ENCODE peak calls at places on chromosomes 3 and 15, in seven cellular contexts. W, G, X, T, A, O and N are unnamed samples.

GRCh38 chr3:51434746-51435323 is 43.8 kb downstream of the RBM15B start:
- DNase-seq in W (peak), G (no peak), X (no peak), T (peak), A (peak), O (peak), N (peak)

GRCh38 chr3:11563749-11564148 is 80.0 kb downstream of the VGLL4 start:
- DNase-seq in W (no peak), G (peak), X (no peak), T (no peak), A (no peak), O (no peak), N (no peak)

GRCh38 chr15:69762373-69763148 is 309.9 kb downstream of the RPLP1 start:
- DNase-seq in W (no peak), G (no peak), X (no peak), T (no peak), A (no peak), O (no peak), N (no peak)

GRCh38 chr3:116770815-116771450 is 61.4 kb downstream of the TUSC7 start:
- DNase-seq in W (peak), G (peak), X (no peak), T (peak), A (peak), O (peak), N (peak)

GRCh38 chr15:73628976-73629854 is 4.0 kb downstream of the NPTN start:
- DNase-seq in W (peak), G (no peak), X (no peak), T (no peak), A (no peak), O (no peak), N (no peak)

GRCh38 chr15:87597346-87598052 is 659.0 kb downstream of the NTRK3 start:
- DNase-seq in W (no peak), G (no peak), X (no peak), T (peak), A (no peak), O (peak), N (no peak)

GRCh38 chr15:67783303-67783702 is 42.0 kb upstream of the SKOR1 start:
- DNase-seq in W (no peak), G (no peak), X (no peak), T (no peak), A (no peak), O (peak), N (peak)

GRCh38 chr15:40769310-40770146 is at the start of gene C15orf62:
- DNase-seq in W (peak), G (no peak), X (peak), T (no peak), A (no peak), O (peak), N (peak)

GRCh38 chr15:54707805-54708752 is 488.7 kb downstream of the RSL24D1 start:
- DNase-seq in W (no peak), G (no peak), X (no peak), T (no peak), A (no peak), O (no peak), N (no peak)

GRCh38 chr3:141050576-141050912 is 603 bp upstream of the SPSB4 start:
- DNase-seq in W (no peak), G (no peak), X (no peak), T (peak), A (no peak), O (no peak), N (no peak)

GRCh38 chr3:45607790-45608189 is 13.2 kb downstream of the LIMD1 start:
- DNase-seq in W (no peak), G (peak), X (no peak), T (peak), A (peak), O (no peak), N (no peak)

GRCh38 chr3:155086041-155086440 is 5.9 kb downstream of the MME start:
- DNase-seq in W (no peak), G (no peak), X (no peak), T (no peak), A (no peak), O (no peak), N (no peak)

GRCh38 chr3:149662240-149662887 is 4.5 kb upstream of the WWTR1 start:
- DNase-seq in W (no peak), G (no peak), X (no peak), T (no peak), A (no peak), O (no peak), N (no peak)

GRCh38 chr15:100020181-100020580 is 286.9 kb upstream of the LYSMD4 start:
- DNase-seq in W (no peak), G (no peak), X (no peak), T (peak), A (no peak), O (no peak), N (no peak)

GRCh38 chr3:129824926-129825541 is 68.5 kb downstream of the TMCC1 start:
- DNase-seq in W (no peak), G (no peak), X (peak), T (peak), A (peak), O (peak), N (peak)

GRCh38 chr3:113468536-113468935 is 27.2 kb upstream of the CFAP44 start:
- DNase-seq in W (no peak), G (no peak), X (no peak), T (no peak), A (no peak), O (no peak), N (no peak)

GRCh38 chr3:127056281-127056680 is 73.4 kb downstream of the PLXNA1 start:
- DNase-seq in W (no peak), G (peak), X (no peak), T (no peak), A (no peak), O (no peak), N (no peak)

GRCh38 chr3:171831936-171832335 is 11.2 kb upstream of the TMEM212 start:
- DNase-seq in W (no peak), G (no peak), X (no peak), T (peak), A (peak), O (no peak), N (no peak)

GRCh38 chr3:37129871-37130270 is 44.5 kb downstream of the LRRFIP2 start:
- DNase-seq in W (no peak), G (no peak), X (no peak), T (peak), A (no peak), O (no peak), N (no peak)

GRCh38 chr3:31268868-31269267 is 263.9 kb upstream of the STT3B start:
- DNase-seq in W (no peak), G (peak), X (no peak), T (no peak), A (no peak), O (peak), N (no peak)

GRCh38 chr15:43193710-43194109 is 8.5 kb downstream of the CCNDBP1 start:
- DNase-seq in W (no peak), G (no peak), X (no peak), T (no peak), A (no peak), O (no peak), N (no peak)